ENCODE peak calls at places on chromosomes 7 and 10, in nine cellular contexts. One of them, this sample, is unnamed.

GRCh38 chr10:20709708-20710107 is 187.4 kb downstream of the NEBL start:
- DNase-seq in natural killer cell: no peak
- DNase-seq in CD8-positive, alpha-beta memory T cell: no peak
- DNase-seq in DMS153: no peak
- DNase-seq in T-cell: no peak
- DNase-seq in A549: no peak
- DNase-seq in heart right ventricle: no peak
- DNase-seq in stimulated activated CD4-positive, alpha-beta T cell treated with anti-CD3 and anti-CD28 coated beads, Interleukin-2, amount 100 ng/mL, for 48 hours: no peak
- DNase-seq in AG08395: no peak
- DNase-seq in this sample: no peak

GRCh38 chr10:77911535-77912123 is 14.9 kb downstream of the DLG5 start:
- DNase-seq in T-cell: no peak
- DNase-seq in CD8-positive, alpha-beta memory T cell: no peak
- DNase-seq in stimulated activated CD4-positive, alpha-beta T cell treated with anti-CD3 and anti-CD28 coated beads, Interleukin-2, amount 100 ng/mL, for 48 hours: no peak
- DNase-seq in AG08395: peak; percentile 35
- DNase-seq in DMS153: no peak
- DNase-seq in natural killer cell: no peak
- DNase-seq in A549: peak; percentile 93
- DNase-seq in heart right ventricle: no peak
- DNase-seq in this sample: no peak

GRCh38 chr10:86727992-86728559 is 28.3 kb upstream of the BMPR1A start:
- DNase-seq in A549: no peak
- DNase-seq in AG08395: no peak
- DNase-seq in heart right ventricle: no peak
- DNase-seq in DMS153: no peak
- DNase-seq in natural killer cell: no peak
- DNase-seq in T-cell: no peak
- DNase-seq in stimulated activated CD4-positive, alpha-beta T cell treated with anti-CD3 and anti-CD28 coated beads, Interleukin-2, amount 100 ng/mL, for 48 hours: no peak
- DNase-seq in CD8-positive, alpha-beta memory T cell: no peak
- DNase-seq in this sample: no peak

GRCh38 chr7:14507617-14508016 is 394.9 kb downstream of the DGKB start:
- DNase-seq in natural killer cell: no peak
- DNase-seq in heart right ventricle: peak; percentile 11
- DNase-seq in A549: no peak
- DNase-seq in DMS153: peak; percentile 79
- DNase-seq in T-cell: no peak
- DNase-seq in stimulated activated CD4-positive, alpha-beta T cell treated with anti-CD3 and anti-CD28 coated beads, Interleukin-2, amount 100 ng/mL, for 48 hours: no peak
- DNase-seq in AG08395: no peak
- DNase-seq in CD8-positive, alpha-beta memory T cell: no peak
- DNase-seq in this sample: peak; percentile 12

GRCh38 chr7:69953319-69954067 is 355.2 kb downstream of the AUTS2 start:
- DNase-seq in DMS153: no peak
- DNase-seq in natural killer cell: no peak
- DNase-seq in stimulated activated CD4-positive, alpha-beta T cell treated with anti-CD3 and anti-CD28 coated beads, Interleukin-2, amount 100 ng/mL, for 48 hours: no peak
- DNase-seq in CD8-positive, alpha-beta memory T cell: no peak
- DNase-seq in heart right ventricle: no peak
- DNase-seq in T-cell: no peak
- DNase-seq in A549: no peak
- DNase-seq in AG08395: no peak
- DNase-seq in this sample: no peak

GRCh38 chr7:50092579-50093411 is at the start of gene ZPBP:
- DNase-seq in CD8-positive, alpha-beta memory T cell: no peak
- DNase-seq in T-cell: peak; percentile 49
- DNase-seq in DMS153: peak; percentile 13
- DNase-seq in stimulated activated CD4-positive, alpha-beta T cell treated with anti-CD3 and anti-CD28 coated beads, Interleukin-2, amount 100 ng/mL, for 48 hours: peak; percentile 55
- DNase-seq in AG08395: peak; percentile 24
- DNase-seq in heart right ventricle: no peak
- DNase-seq in A549: peak; percentile 32
- DNase-seq in natural killer cell: peak; percentile 43
- DNase-seq in this sample: peak; percentile 66

GRCh38 chr10:81216949-81217348 is 658.0 kb upstream of the NRG3 start:
- DNase-seq in heart right ventricle: no peak
- DNase-seq in DMS153: no peak
- DNase-seq in CD8-positive, alpha-beta memory T cell: no peak
- DNase-seq in natural killer cell: no peak
- DNase-seq in stimulated activated CD4-positive, alpha-beta T cell treated with anti-CD3 and anti-CD28 coated beads, Interleukin-2, amount 100 ng/mL, for 48 hours: no peak
- DNase-seq in AG08395: no peak
- DNase-seq in T-cell: no peak
- DNase-seq in A549: no peak
- DNase-seq in this sample: no peak

GRCh38 chr7:50792342-50793114 is 9.8 kb upstream of the GRB10 start:
- DNase-seq in natural killer cell: no peak
- DNase-seq in heart right ventricle: peak; percentile 26
- DNase-seq in A549: peak; percentile 52
- DNase-seq in stimulated activated CD4-positive, alpha-beta T cell treated with anti-CD3 and anti-CD28 coated beads, Interleukin-2, amount 100 ng/mL, for 48 hours: no peak
- DNase-seq in AG08395: peak; percentile 40
- DNase-seq in T-cell: no peak
- DNase-seq in DMS153: no peak
- DNase-seq in CD8-positive, alpha-beta memory T cell: no peak
- DNase-seq in this sample: no peak

GRCh38 chr7:137074386-137075030 is 206.1 kb downstream of the CHRM2 start:
- DNase-seq in DMS153: no peak
- DNase-seq in heart right ventricle: no peak
- DNase-seq in natural killer cell: no peak
- DNase-seq in stimulated activated CD4-positive, alpha-beta T cell treated with anti-CD3 and anti-CD28 coated beads, Interleukin-2, amount 100 ng/mL, for 48 hours: no peak
- DNase-seq in AG08395: peak; percentile 37
- DNase-seq in A549: no peak
- DNase-seq in CD8-positive, alpha-beta memory T cell: no peak
- DNase-seq in T-cell: no peak
- DNase-seq in this sample: no peak

GRCh38 chr7:21368317-21368716 is 59.6 kb upstream of the SP4 start:
- DNase-seq in DMS153: peak; percentile 57
- DNase-seq in stimulated activated CD4-positive, alpha-beta T cell treated with anti-CD3 and anti-CD28 coated beads, Interleukin-2, amount 100 ng/mL, for 48 hours: no peak
- DNase-seq in A549: no peak
- DNase-seq in natural killer cell: no peak
- DNase-seq in CD8-positive, alpha-beta memory T cell: no peak
- DNase-seq in AG08395: no peak
- DNase-seq in T-cell: no peak
- DNase-seq in heart right ventricle: no peak
- DNase-seq in this sample: no peak

GRCh38 chr10:119479048-119479394 is 63.5 kb downstream of the RGS10 start:
- DNase-seq in natural killer cell: no peak
- DNase-seq in T-cell: no peak
- DNase-seq in heart right ventricle: no peak
- DNase-seq in CD8-positive, alpha-beta memory T cell: no peak
- DNase-seq in DMS153: no peak
- DNase-seq in AG08395: peak; percentile 17
- DNase-seq in stimulated activated CD4-positive, alpha-beta T cell treated with anti-CD3 and anti-CD28 coated beads, Interleukin-2, amount 100 ng/mL, for 48 hours: no peak
- DNase-seq in A549: no peak
- DNase-seq in this sample: no peak

GRCh38 chr10:5603848-5604170 is 62.6 kb downstream of the ASB13 start:
- DNase-seq in AG08395: no peak
- DNase-seq in A549: no peak
- DNase-seq in natural killer cell: no peak
- DNase-seq in T-cell: no peak
- DNase-seq in DMS153: no peak
- DNase-seq in stimulated activated CD4-positive, alpha-beta T cell treated with anti-CD3 and anti-CD28 coated beads, Interleukin-2, amount 100 ng/mL, for 48 hours: no peak
- DNase-seq in CD8-positive, alpha-beta memory T cell: no peak
- DNase-seq in heart right ventricle: no peak
- DNase-seq in this sample: no peak